ENCODE peak calls at places on chromosomes 16 and 17, in nine cellular contexts. One of them, this sample, is unnamed.

GRCh38 chr16:24858219-24859041 is 12.7 kb downstream of the SLC5A11 start:
- DNase-seq in GM12878: no peak
- DNase-seq in BJ: no peak
- DNase-seq in AG10803: peak; percentile 37
- DNase-seq in glutamatergic neuron: no peak
- DNase-seq in IMR-90: peak; percentile 59
- DNase-seq in adrenal gland: peak; percentile 68
- DNase-seq in heart left ventricle: peak; percentile 68
- DNase-seq in left ventricle myocardium inferior: peak; percentile 42
- DNase-seq in this sample: peak; percentile 38

GRCh38 chr16:50265260-50265659 is 1.1 kb upstream of the ADCY7 start:
- DNase-seq in GM12878: no peak
- DNase-seq in BJ: no peak
- DNase-seq in AG10803: no peak
- DNase-seq in glutamatergic neuron: no peak
- DNase-seq in IMR-90: peak; percentile 12
- DNase-seq in adrenal gland: no peak
- DNase-seq in heart left ventricle: peak; percentile 47
- DNase-seq in left ventricle myocardium inferior: no peak
- DNase-seq in this sample: peak; percentile 13

GRCh38 chr17:64095144-64095882 is 34.6 kb downstream of the ERN1 start:
- DNase-seq in GM12878: no peak
- DNase-seq in BJ: no peak
- DNase-seq in AG10803: no peak
- DNase-seq in glutamatergic neuron: no peak
- DNase-seq in IMR-90: no peak
- DNase-seq in adrenal gland: peak; percentile 49
- DNase-seq in heart left ventricle: no peak
- DNase-seq in left ventricle myocardium inferior: no peak
- DNase-seq in this sample: no peak

GRCh38 chr17:31493656-31494155 is 102.2 kb downstream of the RAB11FIP4 start:
- DNase-seq in GM12878: no peak
- DNase-seq in BJ: no peak
- DNase-seq in AG10803: no peak
- DNase-seq in glutamatergic neuron: no peak
- DNase-seq in IMR-90: no peak
- DNase-seq in adrenal gland: no peak
- DNase-seq in heart left ventricle: no peak
- DNase-seq in left ventricle myocardium inferior: no peak
- DNase-seq in this sample: no peak

GRCh38 chr16:89132194-89133005 is 38.7 kb downstream of the ACSF3 start:
- DNase-seq in GM12878: no peak
- DNase-seq in BJ: no peak
- DNase-seq in AG10803: no peak
- DNase-seq in glutamatergic neuron: peak; percentile 26
- DNase-seq in IMR-90: no peak
- DNase-seq in adrenal gland: no peak
- DNase-seq in heart left ventricle: peak; percentile 41
- DNase-seq in left ventricle myocardium inferior: peak; percentile 4
- DNase-seq in this sample: no peak

GRCh38 chr17:80105762-80106161 is 4.4 kb downstream of the GAA start:
- DNase-seq in GM12878: no peak
- DNase-seq in BJ: no peak
- DNase-seq in AG10803: peak; percentile 47
- DNase-seq in glutamatergic neuron: no peak
- DNase-seq in IMR-90: peak; percentile 21
- DNase-seq in adrenal gland: no peak
- DNase-seq in heart left ventricle: peak; percentile 58
- DNase-seq in left ventricle myocardium inferior: no peak
- DNase-seq in this sample: no peak

GRCh38 chr17:63961355-63962207 is 11.1 kb downstream of the SCN4A start:
- DNase-seq in GM12878: no peak
- DNase-seq in BJ: no peak
- DNase-seq in AG10803: peak; percentile 37
- DNase-seq in glutamatergic neuron: peak; percentile 74
- DNase-seq in IMR-90: peak; percentile 53
- DNase-seq in adrenal gland: peak; percentile 90
- DNase-seq in heart left ventricle: peak; percentile 79
- DNase-seq in left ventricle myocardium inferior: peak; percentile 56
- DNase-seq in this sample: peak; percentile 8

GRCh38 chr17:57530508-57530907 is 214.6 kb downstream of the CCDC182 start:
- DNase-seq in GM12878: no peak
- DNase-seq in BJ: no peak
- DNase-seq in AG10803: peak; percentile 50
- DNase-seq in glutamatergic neuron: no peak
- DNase-seq in IMR-90: peak; percentile 24
- DNase-seq in adrenal gland: no peak
- DNase-seq in heart left ventricle: no peak
- DNase-seq in left ventricle myocardium inferior: no peak
- DNase-seq in this sample: peak; percentile 30

GRCh38 chr17:15261063-15261817 is 3.9 kb downstream of the PMP22 start:
- DNase-seq in GM12878: no peak
- DNase-seq in BJ: no peak
- DNase-seq in AG10803: peak; percentile 57
- DNase-seq in glutamatergic neuron: peak; percentile 56
- DNase-seq in IMR-90: peak; percentile 60
- DNase-seq in adrenal gland: peak; percentile 71
- DNase-seq in heart left ventricle: peak; percentile 80
- DNase-seq in left ventricle myocardium inferior: peak; percentile 48
- DNase-seq in this sample: peak; percentile 60

GRCh38 chr17:15261818-15262290 is 3.3 kb downstream of the PMP22 start:
- DNase-seq in GM12878: no peak
- DNase-seq in BJ: no peak
- DNase-seq in AG10803: peak; percentile 44
- DNase-seq in glutamatergic neuron: no peak
- DNase-seq in IMR-90: no peak
- DNase-seq in adrenal gland: no peak
- DNase-seq in heart left ventricle: no peak
- DNase-seq in left ventricle myocardium inferior: peak; percentile 34
- DNase-seq in this sample: peak; percentile 16

GRCh38 chr17:15263206-15263579 is 1.9 kb downstream of the PMP22 start:
- DNase-seq in GM12878: no peak
- DNase-seq in BJ: peak; percentile 78
- DNase-seq in AG10803: peak; percentile 91
- DNase-seq in glutamatergic neuron: no peak
- DNase-seq in IMR-90: peak; percentile 73
- DNase-seq in adrenal gland: peak; percentile 81
- DNase-seq in heart left ventricle: peak; percentile 90
- DNase-seq in left ventricle myocardium inferior: peak; percentile 90
- DNase-seq in this sample: peak; percentile 80

GRCh38 chr17:15263680-15264079 is 1.4 kb downstream of the PMP22 start:
- DNase-seq in GM12878: no peak
- DNase-seq in BJ: no peak
- DNase-seq in AG10803: no peak
- DNase-seq in glutamatergic neuron: no peak
- DNase-seq in IMR-90: no peak
- DNase-seq in adrenal gland: no peak
- DNase-seq in heart left ventricle: no peak
- DNase-seq in left ventricle myocardium inferior: no peak
- DNase-seq in this sample: no peak

GRCh38 chr17:15262291-15263205 is 2.6 kb downstream of the PMP22 start:
- DNase-seq in GM12878: no peak
- DNase-seq in BJ: peak; percentile 76
- DNase-seq in AG10803: peak; percentile 94
- DNase-seq in glutamatergic neuron: peak; percentile 59
- DNase-seq in IMR-90: peak; percentile 83
- DNase-seq in adrenal gland: peak; percentile 87
- DNase-seq in heart left ventricle: peak; percentile 93
- DNase-seq in left ventricle myocardium inferior: peak; percentile 92
- DNase-seq in this sample: peak; percentile 84
- TF ChIP-seq CTCF in GM12878: no peak
- TF ChIP-seq CTCF in BJ: peak; percentile 60
- TF ChIP-seq CTCF in AG10803: peak; percentile 31
- TF ChIP-seq CTCF in glutamatergic neuron: no peak
- TF ChIP-seq CTCF in IMR-90: peak; percentile 32
- TF ChIP-seq CTCF in adrenal gland: no peak
- TF ChIP-seq CTCF in heart left ventricle: peak; percentile 60
- TF ChIP-seq CTCF in left ventricle myocardium inferior: peak; percentile 41
- TF ChIP-seq CTCF in this sample: peak; percentile 49

DNA sequence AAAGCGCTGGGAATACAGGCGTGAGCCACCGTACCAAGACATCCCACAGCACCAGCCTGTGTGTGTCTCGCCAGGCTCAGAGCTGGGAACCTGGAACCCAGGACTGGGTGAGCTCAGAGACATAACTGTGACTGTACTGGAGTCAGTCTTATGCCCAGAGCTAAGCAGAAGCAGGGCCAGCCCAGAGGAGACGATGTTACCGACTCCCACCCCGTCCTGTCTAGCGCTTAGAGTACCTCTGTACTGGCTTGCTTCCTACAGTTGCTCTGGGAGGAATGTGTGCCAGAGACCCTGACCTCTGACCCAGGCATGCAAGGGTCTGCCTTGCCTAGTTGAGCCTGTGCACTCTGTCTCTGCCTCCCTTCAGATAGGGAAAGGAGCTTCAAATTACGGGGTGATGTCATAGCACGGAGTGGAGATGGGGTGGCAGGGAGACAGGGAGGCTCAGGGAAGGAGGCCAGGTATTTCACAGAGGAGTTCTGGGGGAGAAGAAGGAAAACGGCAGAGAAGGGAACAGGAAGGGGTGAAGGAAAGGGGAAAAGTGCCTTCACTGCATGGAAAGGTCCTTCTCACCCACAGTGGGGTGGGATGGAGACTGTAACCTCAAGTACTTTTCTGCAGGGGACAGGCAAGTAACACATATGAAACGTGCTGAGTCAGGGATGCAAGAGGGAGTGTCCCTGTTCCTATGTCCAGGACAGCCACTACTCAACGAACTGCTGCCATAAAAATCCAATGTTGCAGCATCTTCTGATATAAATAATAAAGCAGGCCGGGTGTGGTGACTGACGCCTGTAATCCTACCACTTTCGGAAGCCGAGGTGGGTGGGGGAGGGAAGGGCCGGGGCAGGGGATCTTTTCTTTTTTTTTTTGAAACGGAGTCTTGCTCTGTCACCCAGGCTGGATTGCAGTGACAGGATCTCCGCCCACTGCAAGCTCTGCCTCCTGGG is 5.8 kb upstream of the ARMC5 start:
- DNase-seq in GM12878: no peak
- DNase-seq in BJ: no peak
- DNase-seq in AG10803: peak; percentile 65
- DNase-seq in glutamatergic neuron: no peak
- DNase-seq in IMR-90: peak; percentile 36
- DNase-seq in adrenal gland: peak; percentile 86
- DNase-seq in heart left ventricle: no peak
- DNase-seq in left ventricle myocardium inferior: no peak
- DNase-seq in this sample: peak; percentile 19
- TF ChIP-seq CTCF in GM12878: no peak
- TF ChIP-seq CTCF in BJ: no peak
- TF ChIP-seq CTCF in AG10803: no peak
- TF ChIP-seq CTCF in glutamatergic neuron: no peak
- TF ChIP-seq CTCF in IMR-90: no peak
- TF ChIP-seq CTCF in adrenal gland: no peak
- TF ChIP-seq CTCF in heart left ventricle: no peak
- TF ChIP-seq CTCF in left ventricle myocardium inferior: no peak
- TF ChIP-seq CTCF in this sample: no peak

GRCh38 chr17:1715803-1716075 is 5.6 kb upstream of the TLCD2 start:
- DNase-seq in GM12878: no peak
- DNase-seq in BJ: no peak
- DNase-seq in AG10803: no peak
- DNase-seq in glutamatergic neuron: no peak
- DNase-seq in IMR-90: no peak
- DNase-seq in adrenal gland: no peak
- DNase-seq in heart left ventricle: no peak
- DNase-seq in left ventricle myocardium inferior: no peak
- DNase-seq in this sample: no peak

GRCh38 chr17:1714488-1714979 is 4.4 kb upstream of the TLCD2 start:
- DNase-seq in GM12878: no peak
- DNase-seq in BJ: peak; percentile 91
- DNase-seq in AG10803: peak; percentile 99
- DNase-seq in glutamatergic neuron: peak; percentile 76
- DNase-seq in IMR-90: peak; percentile 97
- DNase-seq in adrenal gland: peak; percentile 99
- DNase-seq in heart left ventricle: peak; percentile 97
- DNase-seq in left ventricle myocardium inferior: peak; percentile 99
- DNase-seq in this sample: peak; percentile 97

GRCh38 chr17:1716912-1717695 is 6.9 kb upstream of the TLCD2 start:
- DNase-seq in GM12878: peak; percentile 97
- DNase-seq in BJ: peak; percentile 94
- DNase-seq in AG10803: peak; percentile 99
- DNase-seq in glutamatergic neuron: peak; percentile 84
- DNase-seq in IMR-90: peak; percentile 99
- DNase-seq in adrenal gland: peak; percentile 99
- DNase-seq in heart left ventricle: peak; percentile 87
- DNase-seq in left ventricle myocardium inferior: peak; percentile 87
- DNase-seq in this sample: peak; percentile 99

GRCh38 chr17:1714980-1715802 is 5.0 kb upstream of the TLCD2 start:
- DNase-seq in GM12878: no peak
- DNase-seq in BJ: peak; percentile 60
- DNase-seq in AG10803: peak; percentile 94
- DNase-seq in glutamatergic neuron: peak; percentile 72
- DNase-seq in IMR-90: peak; percentile 88
- DNase-seq in adrenal gland: peak; percentile 97
- DNase-seq in heart left ventricle: peak; percentile 93
- DNase-seq in left ventricle myocardium inferior: peak; percentile 94
- DNase-seq in this sample: peak; percentile 93

DNA sequence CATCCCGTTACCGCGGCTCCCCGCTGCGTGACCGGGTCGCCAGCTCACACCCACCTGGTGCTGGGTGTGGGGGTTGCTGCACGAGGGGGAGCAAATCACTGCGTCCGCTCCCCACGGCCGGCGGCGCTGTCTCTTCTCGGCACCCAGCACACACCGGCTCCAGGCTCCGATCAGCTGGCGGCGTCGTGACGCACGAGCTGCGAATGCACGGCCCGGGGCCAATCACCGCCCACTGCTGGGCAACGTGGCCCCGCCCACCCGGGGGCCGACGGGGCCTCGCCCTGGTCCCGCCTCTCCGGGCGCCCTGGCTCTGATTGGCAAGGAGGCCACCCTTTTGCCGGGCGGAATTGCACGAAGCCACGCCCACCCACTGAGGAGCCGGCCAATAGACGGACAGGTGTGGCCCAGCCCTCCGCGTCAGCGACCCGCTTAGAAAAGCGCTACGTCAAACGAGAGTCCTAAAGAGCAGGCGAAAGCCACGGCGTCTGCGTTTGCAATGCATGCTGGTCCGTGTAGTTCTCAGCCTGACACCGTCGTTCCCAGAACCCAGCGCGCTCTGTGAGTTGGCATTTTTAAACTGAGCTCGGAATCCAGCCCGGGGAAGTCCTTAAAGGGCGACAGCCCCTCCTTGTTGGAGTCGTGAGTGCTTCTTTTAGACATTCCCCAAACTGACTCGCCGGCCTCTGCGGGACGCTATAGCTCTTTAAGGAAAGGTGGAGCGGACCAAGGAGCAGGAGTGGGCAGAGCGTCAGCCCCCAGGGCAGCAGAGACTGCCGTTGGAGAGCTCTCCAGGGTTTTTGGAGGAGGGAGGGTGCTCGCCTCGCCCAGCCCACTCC is 6.1 kb upstream of the TLCD2 start:
- DNase-seq in GM12878: peak; percentile 99
- DNase-seq in BJ: peak; percentile 100
- DNase-seq in AG10803: peak; percentile 100
- DNase-seq in glutamatergic neuron: peak; percentile 100
- DNase-seq in IMR-90: peak; percentile 100
- DNase-seq in adrenal gland: peak; percentile 100
- DNase-seq in heart left ventricle: peak; percentile 100
- DNase-seq in left ventricle myocardium inferior: peak; percentile 100
- DNase-seq in this sample: peak; percentile 100
- TF ChIP-seq CTCF in GM12878: no peak
- TF ChIP-seq CTCF in BJ: peak; percentile 37
- TF ChIP-seq CTCF in AG10803: peak; percentile 30
- TF ChIP-seq CTCF in glutamatergic neuron: no peak
- TF ChIP-seq CTCF in IMR-90: peak; percentile 39
- TF ChIP-seq CTCF in adrenal gland: no peak
- TF ChIP-seq CTCF in heart left ventricle: no peak
- TF ChIP-seq CTCF in left ventricle myocardium inferior: no peak
- TF ChIP-seq CTCF in this sample: peak; percentile 33

GRCh38 chr16:10940501-10941079 is 1.7 kb downstream of the DEXI start:
- DNase-seq in GM12878: no peak
- DNase-seq in BJ: no peak
- DNase-seq in AG10803: no peak
- DNase-seq in glutamatergic neuron: peak; percentile 51
- DNase-seq in IMR-90: peak; percentile 34
- DNase-seq in adrenal gland: no peak
- DNase-seq in heart left ventricle: no peak
- DNase-seq in left ventricle myocardium inferior: no peak
- DNase-seq in this sample: no peak

GRCh38 chr16:10945065-10945787 is 862 bp downstream of the CLEC16A start:
- DNase-seq in GM12878: no peak
- DNase-seq in BJ: no peak
- DNase-seq in AG10803: no peak
- DNase-seq in glutamatergic neuron: no peak
- DNase-seq in IMR-90: no peak
- DNase-seq in adrenal gland: no peak
- DNase-seq in heart left ventricle: no peak
- DNase-seq in left ventricle myocardium inferior: no peak
- DNase-seq in this sample: no peak

GRCh38 chr16:10944249-10945064 is at the start of gene CLEC16A:
- DNase-seq in GM12878: peak; percentile 82
- DNase-seq in BJ: peak; percentile 84
- DNase-seq in AG10803: peak; percentile 96
- DNase-seq in glutamatergic neuron: peak; percentile 97
- DNase-seq in IMR-90: peak; percentile 96
- DNase-seq in adrenal gland: peak; percentile 99
- DNase-seq in heart left ventricle: peak; percentile 99
- DNase-seq in left ventricle myocardium inferior: peak; percentile 98
- DNase-seq in this sample: peak; percentile 97

GRCh38 chr16:10941127-10941933 is 938 bp downstream of the DEXI start:
- DNase-seq in GM12878: no peak
- DNase-seq in BJ: no peak
- DNase-seq in AG10803: no peak
- DNase-seq in glutamatergic neuron: peak; percentile 56
- DNase-seq in IMR-90: no peak
- DNase-seq in adrenal gland: no peak
- DNase-seq in heart left ventricle: no peak
- DNase-seq in left ventricle myocardium inferior: no peak
- DNase-seq in this sample: no peak

DNA sequence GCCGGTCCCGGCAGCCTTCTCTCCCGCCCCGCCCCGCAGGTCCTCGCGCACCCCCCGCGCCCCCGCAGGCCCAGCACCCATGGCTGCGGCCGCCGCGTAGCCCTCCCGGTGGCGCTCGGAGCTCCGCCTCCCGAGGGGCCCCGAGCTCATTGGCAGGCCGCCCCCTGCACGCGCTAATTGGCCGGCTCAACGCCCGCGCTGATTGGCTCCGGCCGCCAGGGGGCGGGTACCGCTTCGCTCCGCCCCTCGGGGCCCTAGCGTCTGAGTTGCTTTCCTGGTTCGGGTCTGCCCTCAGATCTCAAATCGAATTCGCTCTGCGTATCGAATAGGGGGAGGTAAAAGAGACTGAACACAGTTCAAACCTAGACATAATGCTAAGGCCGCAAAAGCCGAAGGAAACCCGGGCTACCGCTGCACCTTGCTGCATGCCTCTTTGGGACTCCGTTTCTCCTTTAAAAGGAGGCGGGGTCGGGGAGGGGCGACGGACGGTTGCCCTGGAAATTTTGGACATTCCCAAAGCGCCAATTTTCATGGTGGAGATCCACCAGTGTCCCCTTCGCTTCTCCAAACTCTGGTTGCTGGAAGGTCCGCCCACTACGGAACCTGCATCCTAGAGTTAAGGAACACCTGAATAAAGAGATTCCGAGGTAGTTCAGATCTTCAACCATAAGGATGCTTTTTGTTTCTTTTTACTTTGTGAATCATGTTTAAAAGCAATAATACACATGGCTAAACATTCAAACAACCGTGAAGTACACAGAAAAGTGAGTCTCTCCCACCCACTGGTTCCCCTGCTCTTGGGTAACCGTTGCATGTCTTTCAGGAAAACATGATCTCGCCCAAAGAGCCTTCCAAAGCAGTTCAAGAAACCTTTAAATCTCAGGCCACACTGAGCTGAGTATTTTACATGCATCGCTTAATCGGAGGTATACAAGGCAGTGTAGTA is at the start of gene DEXI:
- DNase-seq in GM12878: peak; percentile 69
- DNase-seq in BJ: peak; percentile 37
- DNase-seq in AG10803: peak; percentile 84
- DNase-seq in glutamatergic neuron: peak; percentile 94
- DNase-seq in IMR-90: peak; percentile 84
- DNase-seq in adrenal gland: peak; percentile 97
- DNase-seq in heart left ventricle: peak; percentile 98
- DNase-seq in left ventricle myocardium inferior: peak; percentile 96
- DNase-seq in this sample: peak; percentile 81
- TF ChIP-seq CTCF in GM12878: no peak
- TF ChIP-seq CTCF in BJ: no peak
- TF ChIP-seq CTCF in AG10803: no peak
- TF ChIP-seq CTCF in glutamatergic neuron: peak; percentile 92
- TF ChIP-seq CTCF in IMR-90: no peak
- TF ChIP-seq CTCF in adrenal gland: peak; percentile 33
- TF ChIP-seq CTCF in heart left ventricle: peak; percentile 53
- TF ChIP-seq CTCF in left ventricle myocardium inferior: peak; percentile 50
- TF ChIP-seq CTCF in this sample: peak; percentile 87

This sample was measured in HFFc6.